ENCODE peak calls at places on chromosomes 4 and X, in five cellular contexts. D is bronchial epithelial cell, O is tibial artery, Q is AG09309, S is stomach. G is an unnamed sample.

GRCh38 chr4:105909699-105910340 is 14.5 kb downstream of the NPNT start:
- DNase-seq in D (peak), O (no peak), Q (no peak), S (no peak), G (no peak)

GRCh38 chrX:105822138-105823091 is at the start of gene NRK:
- DNase-seq in D (no peak), O (peak), Q (no peak), S (no peak), G (no peak)

GRCh38 chr4:101597204-101597603 is 193.3 kb upstream of the BANK1 start:
- DNase-seq in D (peak), O (no peak), Q (no peak), S (no peak), G (no peak)

GRCh38 chr4:168748807-168749206 is 252.0 kb downstream of the PALLD start:
- DNase-seq in D (no peak), O (no peak), Q (no peak), S (no peak), G (no peak)

GRCh38 chr4:94913316-94913715 is 155.6 kb downstream of the BMPR1B start:
- DNase-seq in D (no peak), O (no peak), Q (no peak), S (no peak), G (no peak)

GRCh38 chr4:32985256-32985655 is 2265.1 kb downstream of the PCDH7 start:
- DNase-seq in D (peak), O (no peak), Q (peak), S (no peak), G (no peak)

GRCh38 chr4:168690199-168690598 is 193.3 kb downstream of the PALLD start:
- DNase-seq in D (no peak), O (no peak), Q (no peak), S (no peak), G (no peak)

GRCh38 chrX:109740076-109740809 is 7.2 kb upstream of the ACSL4 start:
- DNase-seq in D (peak), O (no peak), Q (no peak), S (no peak), G (no peak)

GRCh38 chr4:161320377-161320776 is 843.4 kb downstream of the FSTL5 start:
- DNase-seq in D (peak), O (no peak), Q (no peak), S (no peak), G (no peak)

GRCh38 chr4:122921971-122922876 is at the start of gene NUDT6:
- DNase-seq in D (peak), O (peak), Q (no peak), S (peak), G (peak)

GRCh38 chrX:143437439-143437838 is 79.8 kb downstream of the SPANXN3 start:
- DNase-seq in D (no peak), O (no peak), Q (no peak), S (no peak), G (no peak)

GRCh38 chr4:8179074-8179473 is 20.0 kb upstream of the SH3TC1 start:
- DNase-seq in D (no peak), O (no peak), Q (no peak), S (no peak), G (no peak)

GRCh38 chrX:340641-341423 is 22.2 kb upstream of the GTPBP6 start:
- DNase-seq in D (no peak), O (no peak), Q (no peak), S (no peak), G (no peak)

GRCh38 chrX:638482-639131 is 8.0 kb downstream of the SHOX start:
- DNase-seq in D (no peak), O (no peak), Q (no peak), S (peak), G (no peak)

GRCh38 chr4:3708103-3708510 is 58.1 kb upstream of the ADRA2C start:
- DNase-seq in D (no peak), O (peak), Q (peak), S (no peak), G (no peak)

GRCh38 chr4:38857354-38858096 is 908 bp upstream of the TLR6 start:
- DNase-seq in D (peak), O (peak), Q (peak), S (no peak), G (peak)

GRCh38 chr4:184265566-184266351 is 48.1 kb upstream of the ENPP6 start:
- DNase-seq in D (no peak), O (no peak), Q (no peak), S (no peak), G (peak)

GRCh38 chrX:44433556-44433955 is 90.1 kb upstream of the EFHC2 start:
- DNase-seq in D (no peak), O (no peak), Q (no peak), S (no peak), G (no peak)

GRCh38 chr4:179095585-179096228 is 1653.5 kb upstream of the AGA start:
- DNase-seq in D (peak), O (no peak), Q (no peak), S (no peak), G (no peak)

GRCh38 chrX:69066021-69066757 is 99.1 kb downstream of the PJA1 start:
- DNase-seq in D (no peak), O (no peak), Q (no peak), S (peak), G (no peak)

GRCh38 chrX:25941087-25941486 is 197.1 kb upstream of the MAGEB18 start:
- DNase-seq in D (peak), O (no peak), Q (no peak), S (no peak), G (no peak)

GRCh38 chr4:128846063-128846462 is 36.6 kb downstream of the JADE1 start:
- DNase-seq in D (peak), O (no peak), Q (no peak), S (peak), G (no peak)

GRCh38 chr4:169649545-169650226 is 29.3 kb downstream of the CLCN3 start:
- DNase-seq in D (no peak), O (no peak), Q (no peak), S (peak), G (no peak)

GRCh38 chr4:130125468-130125867 is 1029.5 kb downstream of the C4orf33 start:
- DNase-seq in D (no peak), O (no peak), Q (no peak), S (no peak), G (no peak)

GRCh38 chr4:60913026-60913425 is 287.1 kb upstream of the ADGRL3 start:
- DNase-seq in D (no peak), O (no peak), Q (no peak), S (no peak), G (no peak)

GRCh38 chr4:16337936-16338335 is 111.7 kb upstream of the TAPT1 start:
- DNase-seq in D (peak), O (no peak), Q (no peak), S (no peak), G (no peak)

GRCh38 chr4:161182913-161183312 is 980.9 kb downstream of the FSTL5 start:
- DNase-seq in D (no peak), O (no peak), Q (no peak), S (no peak), G (no peak)

GRCh38 chrX:106696502-106696901 is 30.0 kb upstream of the RNF128 start:
- DNase-seq in D (no peak), O (no peak), Q (no peak), S (no peak), G (no peak)

GRCh38 chrX:8811611-8812010 is 10.4 kb upstream of the FAM9A start:
- DNase-seq in D (no peak), O (no peak), Q (no peak), S (no peak), G (no peak)

GRCh38 chrX:8820910-8821527 is 19.8 kb upstream of the FAM9A start:
- DNase-seq in D (no peak), O (no peak), Q (no peak), S (no peak), G (no peak)

GRCh38 chrX:8813036-8813435 is 11.9 kb upstream of the FAM9A start:
- DNase-seq in D (no peak), O (no peak), Q (no peak), S (no peak), G (no peak)

DNA sequence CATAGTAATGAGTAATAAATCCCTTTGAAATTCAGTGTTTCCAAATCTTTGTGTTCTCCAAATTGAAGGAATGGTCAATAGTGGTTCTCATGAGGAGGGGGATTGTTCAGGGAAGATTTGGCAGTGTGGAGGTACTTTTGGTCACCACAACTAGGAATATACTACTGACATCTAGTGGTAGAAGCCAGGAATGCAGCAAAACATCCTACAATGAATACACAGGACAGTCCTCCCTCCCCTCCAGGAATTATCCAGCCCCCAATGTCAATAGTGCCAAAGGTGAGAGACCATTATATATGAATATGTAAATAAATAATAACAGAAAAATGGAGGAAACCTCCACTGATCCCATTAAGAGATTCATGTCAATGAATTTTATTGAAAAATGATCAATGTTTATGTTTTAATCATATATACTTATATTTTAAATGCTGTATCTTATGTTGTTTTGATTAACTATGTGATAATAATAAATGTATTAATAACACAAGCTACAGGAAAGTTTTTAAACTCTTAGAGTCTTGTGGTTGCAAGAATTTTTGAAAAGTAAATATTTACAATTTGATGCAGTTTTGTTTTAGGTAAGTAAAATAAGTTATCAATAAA is 14.4 kb upstream of the FAM9A start:
- DNase-seq in D (peak), O (no peak), Q (no peak), S (no peak), G (no peak)
- TF ChIP-seq CTCF in D (peak), O (peak), Q (peak), S (peak), G (peak)

DNA sequence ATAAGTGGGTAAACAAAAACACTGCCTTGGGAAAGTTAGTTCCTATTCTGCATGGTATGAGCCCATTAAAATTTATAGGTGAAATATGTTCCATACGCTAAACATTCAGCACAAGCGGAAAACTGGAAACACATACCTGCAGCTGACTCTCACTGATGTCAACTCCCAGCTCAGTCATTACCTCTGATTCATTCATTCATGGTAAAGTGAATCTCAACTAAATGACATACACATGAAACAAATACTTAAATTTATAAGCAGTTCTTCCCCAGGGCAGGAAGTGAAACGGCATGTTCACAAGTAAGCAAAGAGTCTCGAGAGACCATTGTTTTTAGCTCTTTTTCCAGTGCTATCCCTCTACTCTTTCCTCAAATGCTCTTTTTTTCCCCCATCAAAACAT is 1.6 kb downstream of the SLC10A6 start:
- DNase-seq in D (peak), O (no peak), Q (no peak), S (no peak), G (no peak)
- H3K4me3 ChIP-seq in D (no peak), O (peak), Q (no peak), S (no peak), G (no peak)

GRCh38 chrX:84907324-84907946 is 96.2 kb upstream of the APOOL start:
- DNase-seq in D (peak), O (no peak), Q (no peak), S (no peak), G (no peak)
- TF ChIP-seq CTCF in D (no peak), O (peak), Q (no peak), S (no peak), G (peak)

GRCh38 chr4:189059996-189060570 is 880.6 kb upstream of the FRG1 start:
- DNase-seq in D (no peak), O (no peak), Q (peak), S (no peak), G (no peak)
- H3K4me3 ChIP-seq in D (no peak), O (no peak), Q (no peak), S (no peak), G (no peak)

GRCh38 chr4:20490734-20491133 is 209.5 kb upstream of the PACRGL start:
- DNase-seq in D (no peak), O (no peak), Q (no peak), S (no peak), G (no peak)
- TF ChIP-seq CTCF in D (no peak), O (no peak), Q (no peak), S (no peak), G (no peak)

DNA sequence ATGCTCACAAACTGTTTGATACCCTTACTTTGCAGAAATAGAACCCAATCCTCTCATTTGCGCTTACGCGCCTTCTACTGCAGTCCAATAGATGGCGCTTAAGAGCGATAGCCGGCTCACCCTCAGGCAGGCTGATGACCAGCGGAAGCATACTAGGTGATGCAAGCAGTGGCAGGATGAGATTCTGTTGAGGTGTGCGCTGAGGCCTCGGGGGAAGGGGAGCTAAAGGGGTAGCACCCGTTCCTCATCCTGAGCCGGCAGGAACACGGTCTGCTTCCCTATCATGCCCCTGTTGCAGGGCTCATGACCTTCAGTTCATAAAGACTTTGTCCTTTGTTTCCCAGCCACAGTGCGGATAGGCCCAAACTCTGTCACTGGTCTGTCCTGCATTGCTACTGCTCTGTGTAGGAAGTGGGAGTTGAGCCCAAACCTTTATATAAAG is 628.9 kb downstream of the TLL1 start:
- DNase-seq in D (peak), O (no peak), Q (no peak), S (no peak), G (no peak)
- H3K4me3 ChIP-seq in D (no peak), O (no peak), Q (no peak), S (no peak), G (no peak)

GRCh38 chr4:41934813-41935651 is at the start of gene TMEM33:
- DNase-seq in D (peak), O (peak), Q (peak), S (peak), G (peak)
- TF ChIP-seq CTCF in D (peak), O (peak), Q (peak), S (no peak), G (no peak)

GRCh38 chr4:18676136-18676922 is 654.8 kb upstream of the LCORL start:
- DNase-seq in D (no peak), O (no peak), Q (no peak), S (no peak), G (no peak)
- H3K4me3 ChIP-seq in D (no peak), O (no peak), Q (no peak), S (no peak), G (no peak)

DNA sequence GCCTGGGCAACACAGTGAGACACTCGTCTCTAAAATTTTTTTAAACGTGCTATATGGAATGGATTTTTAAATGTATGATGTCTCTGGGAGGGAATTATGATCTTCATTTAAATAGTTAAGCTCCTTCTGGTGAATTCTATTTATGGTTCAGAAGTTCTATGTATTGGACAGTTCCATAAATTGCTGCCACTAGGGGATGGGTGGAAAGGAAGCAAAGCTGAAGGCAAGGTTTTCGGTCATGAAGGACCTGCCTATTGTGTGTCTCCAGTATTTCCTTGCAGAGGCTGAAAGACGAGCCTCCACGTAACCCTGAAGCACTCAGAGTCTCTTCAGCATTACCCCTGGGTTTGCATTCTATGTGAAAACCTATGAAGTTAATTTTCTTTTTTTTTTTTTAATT is 451.5 kb upstream of the FAT1 start:
- DNase-seq in D (no peak), O (no peak), Q (no peak), S (no peak), G (no peak)
- TF ChIP-seq CTCF in D (no peak), O (no peak), Q (peak), S (no peak), G (no peak)

DNA sequence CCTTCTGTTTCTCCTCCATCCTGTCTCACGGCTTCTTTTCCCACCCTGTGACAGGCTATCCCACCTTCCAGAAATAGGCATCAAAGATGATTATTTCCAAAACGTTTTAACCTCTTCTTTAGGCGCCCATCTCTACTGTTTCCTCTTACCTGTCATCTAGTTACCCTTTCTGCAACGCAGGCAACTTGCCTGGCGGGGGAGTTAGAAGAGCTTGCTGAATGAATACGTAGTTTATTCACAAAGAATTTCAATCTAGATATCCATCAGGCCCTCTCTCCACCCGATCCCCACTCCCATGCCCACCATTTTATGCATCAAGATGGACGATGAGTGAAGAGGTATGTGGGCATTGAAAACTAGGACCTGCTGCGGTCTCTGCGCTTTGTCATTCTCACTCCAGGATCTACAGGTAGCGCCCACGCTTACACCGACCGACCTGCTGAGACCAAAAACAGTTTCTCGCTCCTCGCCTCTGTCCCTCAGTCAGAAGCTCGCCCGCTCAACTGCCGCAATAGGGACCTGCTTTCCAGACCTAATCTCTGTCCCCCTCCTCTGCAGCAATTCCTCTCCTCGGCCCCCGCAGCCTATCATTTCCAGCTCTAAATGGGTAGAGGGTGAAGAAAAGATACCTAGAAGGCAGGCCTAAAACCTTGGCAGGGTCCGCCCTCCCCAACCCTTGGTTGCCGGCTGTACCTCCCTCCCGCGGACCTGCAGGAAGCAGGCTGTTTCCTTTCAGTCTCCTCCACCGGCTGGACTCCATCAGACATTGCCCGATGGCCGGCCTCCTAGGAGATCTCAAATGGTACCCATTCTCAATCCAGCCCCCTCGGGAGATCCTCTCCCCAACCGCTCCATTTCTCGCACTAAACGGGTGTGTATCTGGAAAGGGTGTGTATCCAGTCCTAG is 624 bp downstream of the BEX5 start:
- DNase-seq in D (peak), O (no peak), Q (no peak), S (peak), G (no peak)
- H3K4me3 ChIP-seq in D (peak), O (peak), Q (peak), S (peak), G (peak)